ENCODE peak calls at places on chromosomes 16 and 17, in four cellular contexts. C is mucosa of descending colon, Y is K562, G is HAP-1. U is an unnamed sample.

GRCh38 chr17:29068828-29069227 is 25.9 kb downstream of the PIPOX start:
- DNase-seq in C (peak; percentile 1), G (no peak), Y (no peak), U (no peak)

GRCh38 chr16:68629315-68629900 is 15.7 kb upstream of the CDH3 start:
- DNase-seq in Y (no peak), C (no peak), G (no peak), U (no peak)

GRCh38 chr17:80962356-80963329 is 29.0 kb upstream of the CHMP6 start:
- DNase-seq in C (no peak), Y (no peak), G (no peak), U (no peak)

GRCh38 chr16:72138064-72138572 is 33.8 kb downstream of the PMFBP1 start:
- DNase-seq in Y (no peak), C (no peak), G (no peak), U (no peak)

GRCh38 chr17:68440526-68440925 is 16.8 kb downstream of the WIPI1 start:
- DNase-seq in C (no peak), G (no peak), Y (no peak), U (no peak)

GRCh38 chr16:78034530-78034929 is 12.2 kb downstream of the CLEC3A start:
- DNase-seq in Y (no peak), G (no peak), C (no peak), U (no peak)

GRCh38 chr17:4658478-4659305 is 17.2 kb upstream of the ALOX15 start:
- DNase-seq in Y (peak; percentile 78), G (no peak), C (no peak), U (no peak)

GRCh38 chr17:51079049-51079448 is 41.6 kb downstream of the SPAG9 start:
- DNase-seq in C (no peak), Y (no peak), G (no peak), U (no peak)

GRCh38 chr17:1360975-1361374 is 39.0 kb downstream of the YWHAE start:
- DNase-seq in Y (no peak), G (no peak), C (no peak), U (no peak)

GRCh38 chr17:67751101-67752074 is 33.7 kb downstream of the NOL11 start:
- DNase-seq in Y (no peak), C (no peak), G (no peak), U (no peak)

GRCh38 chr17:14337596-14338079 is 36.8 kb downstream of the HS3ST3B1 start:
- DNase-seq in Y (no peak), G (no peak), C (no peak), U (no peak)

GRCh38 chr17:17877548-17878358 is 41.0 kb upstream of the SREBF1 start:
- DNase-seq in G (no peak), Y (no peak), C (peak; percentile 66), U (peak; percentile 73)

GRCh38 chr16:24849641-24850040 is 3.9 kb downstream of the SLC5A11 start:
- DNase-seq in G (no peak), C (no peak), Y (no peak), U (no peak)

GRCh38 chr16:85800321-85800669 is 800 bp downstream of the COX4I1 start:
- DNase-seq in Y (peak; percentile 34), C (no peak), G (no peak), U (no peak)

GRCh38 chr17:35947156-35947585 is 3.7 kb upstream of the LYZL6 start:
- DNase-seq in G (peak; percentile 50), Y (peak; percentile 54), C (no peak), U (peak; percentile 47)

GRCh38 chr16:88691924-88692560 is 5.7 kb upstream of the SNAI3 start:
- DNase-seq in C (peak; percentile 73), Y (no peak), G (no peak), U (no peak)
- H3K4me3 ChIP-seq in C (no peak overlapping the region), Y (no peak overlapping the region), G (no peak overlapping the region), U (no peak overlapping the region)

GRCh38 chr16:2699791-2700600 is 17.7 kb downstream of the KCTD5 start:
- DNase-seq in Y (no peak), G (no peak), C (no peak), U (no peak)
- H3K36me3 ChIP-seq in Y (peaks cover 73% of the 10 kb centered on the region), G (peaks cover 36% of the 10 kb centered on the region), C (peaks cover 7% of the 10 kb centered on the region), U (peaks cover 5% of the 10 kb centered on the region)

GRCh38 chr17:61698244-61698643 is 107.2 kb upstream of the NACA2 start:
- DNase-seq in G (no peak), C (no peak), Y (no peak), U (no peak)
- H3K9me3 ChIP-seq in G (peaks cover 6% of the 10 kb centered on the region), C (peaks cover 33% of the 10 kb centered on the region), Y (peaks cover 5% of the 10 kb centered on the region), U (peaks cover 24% of the 10 kb centered on the region)

GRCh38 chr17:34255841-34256240 is 756 bp downstream of the CCL2 start:
- DNase-seq in Y (no peak), C (no peak), G (no peak), U (no peak)

GRCh38 chr17:34252890-34253525 is 2.1 kb upstream of the CCL2 start:
- DNase-seq in G (no peak), C (no peak), Y (no peak), U (no peak)

GRCh38 chr17:34254651-34255380 is at the start of gene CCL2:
- DNase-seq in G (peak; percentile 99), C (no peak), Y (peak; percentile 31), U (peak; percentile 47)

GRCh38 chr17:34255381-34255732 is 272 bp downstream of the CCL2 start:
- DNase-seq in Y (no peak), C (no peak), G (no peak), U (no peak)

GRCh38 chr17:34254146-34254545 is 939 bp upstream of the CCL2 start:
- DNase-seq in G (peak; percentile 8), C (no peak), Y (no peak), U (no peak)
- H3K4me3 ChIP-seq in G (no peak overlapping the region), C (no peak overlapping the region), Y (no peak overlapping the region), U (no peak overlapping the region)

DNA sequence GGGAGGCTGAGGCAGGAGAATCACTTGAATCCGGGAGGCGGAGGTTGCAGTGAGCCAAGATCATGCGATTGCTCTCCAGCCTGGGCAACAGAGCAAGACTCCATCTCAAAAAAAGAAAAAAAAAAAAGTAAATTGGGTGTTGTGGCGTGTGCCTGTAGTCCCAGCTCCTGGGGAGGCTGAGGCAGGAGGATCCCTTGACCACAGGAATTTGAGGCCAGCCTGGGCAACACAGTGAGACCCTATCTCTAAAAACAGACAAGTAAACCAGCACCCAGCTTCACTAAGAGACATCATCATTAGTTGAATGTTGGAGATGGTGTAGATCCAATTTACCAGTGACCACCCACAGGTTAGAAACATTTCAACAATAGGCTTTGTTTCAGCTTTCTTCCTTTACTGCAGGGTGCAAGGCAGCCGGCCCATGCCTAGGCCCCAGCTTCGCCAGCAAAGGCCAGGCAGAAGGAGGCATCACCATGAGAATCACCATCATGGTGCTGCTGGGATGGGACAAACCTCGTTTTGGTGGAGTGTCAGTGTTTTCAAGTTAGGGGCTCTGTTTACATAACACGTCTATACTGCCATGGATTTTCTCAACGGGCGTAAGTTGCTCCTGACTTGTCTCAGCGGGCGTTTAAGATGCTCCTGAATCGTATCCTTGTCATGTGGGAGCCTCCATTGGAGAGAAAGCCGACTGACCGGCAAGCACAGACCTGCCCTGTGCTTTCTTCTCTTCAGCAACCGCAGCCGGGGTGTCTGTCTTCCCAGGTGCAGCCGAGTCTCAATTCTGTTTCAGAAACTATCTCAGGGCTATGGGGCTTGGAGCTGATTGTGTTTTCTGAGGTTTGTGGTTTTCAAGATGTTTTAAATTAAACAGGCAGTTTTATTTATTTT is 7.3 kb downstream of the TCF25 start:
- DNase-seq in G (no peak), Y (no peak), C (no peak), U (no peak)
- H3K36me3 ChIP-seq in G (peaks cover 67% of the 10 kb centered on the region), Y (peaks cover 89% of the 10 kb centered on the region), C (no peaks in the 10 kb centered on the region), U (peaks cover 41% of the 10 kb centered on the region)

DNA sequence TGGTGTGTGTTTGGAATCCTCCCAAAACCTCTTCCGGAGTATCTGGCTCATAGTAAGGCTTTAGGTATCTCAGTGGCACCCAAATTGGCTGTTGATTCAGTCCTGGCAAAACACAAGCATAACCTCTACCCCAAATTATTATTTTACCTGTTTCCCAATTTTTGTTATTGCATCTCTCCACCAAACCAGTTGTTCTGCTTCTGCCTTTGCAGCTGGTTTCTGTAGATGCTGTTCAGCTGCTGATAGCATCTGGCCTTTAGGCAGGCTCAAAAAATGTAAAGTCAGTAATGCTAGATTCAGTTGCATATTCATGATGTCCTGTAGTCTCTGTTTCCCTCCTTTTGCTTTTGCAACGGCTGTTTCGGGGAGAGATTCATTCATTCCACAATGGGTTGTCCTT is 33.8 kb downstream of the ATF7IP2 start:
- DNase-seq in C (no peak), Y (no peak), G (no peak), U (no peak)
- H3K9me3 ChIP-seq in C (peaks cover 51% of the 10 kb centered on the region), Y (peaks cover 38% of the 10 kb centered on the region), G (peaks cover 11% of the 10 kb centered on the region), U (peaks cover 16% of the 10 kb centered on the region)

DNA sequence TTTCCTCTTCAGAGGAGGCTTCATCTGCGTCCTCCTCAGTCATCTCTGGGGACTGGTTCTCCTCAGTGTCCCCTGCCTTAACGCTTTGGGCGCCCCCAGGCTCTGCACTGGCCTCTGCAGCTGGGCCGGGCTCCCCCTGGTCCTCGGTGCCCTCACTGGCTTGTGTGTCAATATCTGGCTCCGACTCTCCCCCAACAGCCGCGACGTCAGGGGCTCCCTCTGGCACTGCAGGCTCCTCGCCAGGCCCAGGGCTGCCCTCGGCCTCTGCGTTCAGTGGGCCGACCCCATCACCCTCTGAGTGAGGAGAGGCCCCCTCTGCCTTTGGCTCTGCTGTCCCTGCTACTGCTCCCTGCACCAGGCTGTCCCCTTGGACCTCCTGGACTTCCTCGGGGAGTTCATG is 34.7 kb downstream of the SRL start:
- DNase-seq in C (no peak), G (no peak), Y (no peak), U (no peak)
- H3K4me3 ChIP-seq in C (no peak overlapping the region), G (no peak overlapping the region), Y (no peak overlapping the region), U (no peak overlapping the region)

DNA sequence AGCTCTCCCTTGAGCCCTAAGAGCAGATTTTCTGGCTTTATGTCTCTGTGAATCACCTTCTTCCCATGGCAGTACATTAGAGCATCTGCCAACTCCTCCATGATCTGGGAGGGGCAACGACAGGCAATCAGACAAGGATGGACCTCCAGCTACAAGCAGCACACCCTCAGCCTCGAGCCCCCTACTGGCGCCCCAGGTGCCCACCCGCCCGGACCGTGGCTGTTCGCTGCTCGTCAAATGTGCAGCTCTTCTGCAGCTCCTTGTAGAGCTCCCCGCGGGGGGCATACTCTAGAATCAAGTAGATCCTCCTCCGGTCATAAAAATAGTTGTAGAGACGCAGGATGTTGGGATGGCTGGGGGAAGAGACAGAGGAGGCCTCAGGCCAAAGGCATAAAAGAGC is 3.8 kb downstream of the AURKB start:
- DNase-seq in G (no peak), C (peak; percentile 39), Y (no peak), U (no peak)
- H3K36me3 ChIP-seq in G (peaks cover 77% of the 10 kb centered on the region), C (no peaks in the 10 kb centered on the region), Y (peaks cover 50% of the 10 kb centered on the region), U (peaks cover 48% of the 10 kb centered on the region)

GRCh38 chr17:27076814-27077213 is 217.1 kb upstream of the WSB1 start:
- DNase-seq in Y (no peak), C (no peak), G (no peak), U (no peak)
- H3K9me3 ChIP-seq in Y (no peaks in the 10 kb centered on the region), C (peaks cover 2% of the 10 kb centered on the region), G (no peaks in the 10 kb centered on the region), U (no peaks in the 10 kb centered on the region)

U was measured in A673.